ENCODE peak calls at places on chromosomes 2 and 18, in eight cellular contexts. One of them, this sample, is unnamed.

GRCh38 chr18:78703297-78703696 is 276.3 kb upstream of the SALL3 start:
- DNase-seq in transverse colon: no peak
- DNase-seq in SHP77: no peak
- DNase-seq in NAMALWA: no peak
- DNase-seq in AG09319: no peak
- DNase-seq in left ventricle myocardium inferior: no peak
- DNase-seq in fibroblast of lung: no peak
- DNase-seq in adipocyte: no peak
- DNase-seq in this sample: no peak

GRCh38 chr2:67463810-67464209 is 66.7 kb downstream of the ETAA1 start:
- DNase-seq in transverse colon: no peak
- DNase-seq in SHP77: peak
- DNase-seq in NAMALWA: peak
- DNase-seq in AG09319: no peak
- DNase-seq in left ventricle myocardium inferior: no peak
- DNase-seq in fibroblast of lung: peak
- DNase-seq in adipocyte: no peak
- DNase-seq in this sample: no peak

GRCh38 chr2:233828546-233829192 is 25.7 kb downstream of the HJURP start:
- DNase-seq in transverse colon: no peak
- DNase-seq in SHP77: no peak
- DNase-seq in NAMALWA: no peak
- DNase-seq in AG09319: no peak
- DNase-seq in left ventricle myocardium inferior: no peak
- DNase-seq in fibroblast of lung: no peak
- DNase-seq in adipocyte: no peak
- DNase-seq in this sample: no peak

GRCh38 chr2:7916670-7917069 is 765.2 kb upstream of the ID2 start:
- DNase-seq in transverse colon: no peak
- DNase-seq in SHP77: no peak
- DNase-seq in NAMALWA: no peak
- DNase-seq in AG09319: no peak
- DNase-seq in left ventricle myocardium inferior: no peak
- DNase-seq in fibroblast of lung: no peak
- DNase-seq in adipocyte: no peak
- DNase-seq in this sample: no peak

GRCh38 chr2:173760553-173760952 is 204.6 kb downstream of the SP3 start:
- DNase-seq in transverse colon: no peak
- DNase-seq in SHP77: no peak
- DNase-seq in NAMALWA: no peak
- DNase-seq in AG09319: no peak
- DNase-seq in left ventricle myocardium inferior: no peak
- DNase-seq in fibroblast of lung: peak
- DNase-seq in adipocyte: peak
- DNase-seq in this sample: no peak

GRCh38 chr2:142991295-142991694 is 113.8 kb downstream of the KYNU start:
- DNase-seq in transverse colon: no peak
- DNase-seq in SHP77: no peak
- DNase-seq in NAMALWA: no peak
- DNase-seq in AG09319: no peak
- DNase-seq in left ventricle myocardium inferior: no peak
- DNase-seq in fibroblast of lung: no peak
- DNase-seq in adipocyte: no peak
- DNase-seq in this sample: no peak

GRCh38 chr2:150214626-150215025 is 272.8 kb downstream of the RND3 start:
- DNase-seq in transverse colon: peak
- DNase-seq in SHP77: no peak
- DNase-seq in NAMALWA: no peak
- DNase-seq in AG09319: no peak
- DNase-seq in left ventricle myocardium inferior: no peak
- DNase-seq in fibroblast of lung: no peak
- DNase-seq in adipocyte: no peak
- DNase-seq in this sample: no peak

GRCh38 chr18:70328169-70328568 is 39.3 kb downstream of the SOCS6 start:
- DNase-seq in transverse colon: no peak
- DNase-seq in SHP77: no peak
- DNase-seq in NAMALWA: no peak
- DNase-seq in AG09319: no peak
- DNase-seq in left ventricle myocardium inferior: no peak
- DNase-seq in fibroblast of lung: no peak
- DNase-seq in adipocyte: no peak
- DNase-seq in this sample: no peak

GRCh38 chr2:181073896-181074295 is 93.5 kb downstream of the UBE2E3 start:
- DNase-seq in transverse colon: no peak
- DNase-seq in SHP77: no peak
- DNase-seq in NAMALWA: no peak
- DNase-seq in AG09319: no peak
- DNase-seq in left ventricle myocardium inferior: no peak
- DNase-seq in fibroblast of lung: no peak
- DNase-seq in adipocyte: peak
- DNase-seq in this sample: no peak

GRCh38 chr2:175418224-175418843 is 236.8 kb upstream of the ATP5MC3 start:
- DNase-seq in transverse colon: no peak
- DNase-seq in SHP77: no peak
- DNase-seq in NAMALWA: no peak
- DNase-seq in AG09319: no peak
- DNase-seq in left ventricle myocardium inferior: no peak
- DNase-seq in fibroblast of lung: no peak
- DNase-seq in adipocyte: no peak
- DNase-seq in this sample: no peak

GRCh38 chr18:58754544-58755068 is 83.3 kb downstream of the MALT1 start:
- DNase-seq in transverse colon: peak
- DNase-seq in SHP77: no peak
- DNase-seq in NAMALWA: no peak
- DNase-seq in AG09319: no peak
- DNase-seq in left ventricle myocardium inferior: peak
- DNase-seq in fibroblast of lung: no peak
- DNase-seq in adipocyte: no peak
- DNase-seq in this sample: peak